ENCODE peak calls at places on chromosomes 1 and 21, in five cellular contexts. Z is A549, O is IMR-90, R is H1, P is SK-N-SH. C is an unnamed sample.

GRCh38 chr1:43036457-43036827 is 77.8 kb upstream of the SLC2A1 start:
- DNase-seq in Z (no peak), P (no peak), O (peak), R (no peak), C (no peak)

GRCh38 chr1:5373281-5373680 is 618.9 kb downstream of the NPHP4 start:
- DNase-seq in Z (no peak), P (no peak), R (no peak), O (no peak), C (no peak)

GRCh38 chr1:205225901-205226765 is 1.6 kb upstream of the TMCC2 start:
- DNase-seq in P (no peak), R (no peak), Z (no peak), O (no peak), C (no peak)

GRCh38 chr1:50978852-50979781 is 9.1 kb downstream of the CDKN2C start:
- DNase-seq in O (no peak), R (no peak), P (peak), Z (no peak), C (peak)

GRCh38 chr1:15100369-15101111 is 53.0 kb upstream of the TMEM51 start:
- DNase-seq in R (peak), Z (peak), P (peak), O (peak), C (peak)

GRCh38 chr1:150302338-150302737 is 8.7 kb downstream of the MRPS21 start:
- DNase-seq in O (no peak), P (no peak), R (no peak), Z (no peak), C (no peak)

GRCh38 chr1:61670016-61670415 is 54.9 kb downstream of the TM2D1 start:
- DNase-seq in O (no peak), R (no peak), Z (no peak), P (peak), C (no peak)

GRCh38 chr21:41956926-41957729 is 3.3 kb upstream of the C2CD2 start:
- DNase-seq in P (no peak), R (no peak), O (peak), Z (no peak), C (no peak)

GRCh38 chr21:41142051-41142795 is 25.7 kb upstream of the BACE2 start:
- DNase-seq in R (no peak), Z (peak), O (peak), P (no peak), C (peak)

GRCh38 chr1:178639326-178639725 is 85.7 kb upstream of the RALGPS2 start:
- DNase-seq in R (no peak), Z (no peak), O (peak), P (no peak), C (no peak)

GRCh38 chr1:224331326-224331725 is 1.4 kb upstream of the NVL start:
- DNase-seq in Z (no peak), R (no peak), P (no peak), O (no peak), C (no peak)

GRCh38 chr21:42581676-42582371 is 68.2 kb downstream of the SLC37A1 start:
- DNase-seq in P (no peak), Z (no peak), R (no peak), O (no peak), C (no peak)

GRCh38 chr1:220786337-220787068 is at the start of gene MTARC1:
- DNase-seq in R (no peak), O (no peak), Z (peak), P (peak), C (peak)

GRCh38 chr1:220786057-220786336 is 716 bp upstream of the MTARC1 start:
- DNase-seq in Z (no peak), P (no peak), R (no peak), O (no peak), C (no peak)

GRCh38 chr1:220785166-220786056 is 1.3 kb upstream of the MTARC1 start:
- DNase-seq in P (no peak), R (no peak), O (no peak), Z (no peak), C (no peak)

GRCh38 chr1:220788146-220788545 is 1.4 kb downstream of the MTARC1 start:
- DNase-seq in R (no peak), O (no peak), P (no peak), Z (no peak), C (peak)

GRCh38 chr1:220787069-220787614 is 429 bp downstream of the MTARC1 start:
- DNase-seq in Z (peak), P (peak), R (no peak), O (no peak), C (peak)
- TF ChIP-seq USF2 in Z (peak), P (no peak), R (peak), O (no peak), C (peak)

GRCh38 chr1:1179339-1179982 is 5.8 kb downstream of the TTLL10 start:
- DNase-seq in P (peak), R (no peak), Z (no peak), O (no peak), C (no peak)
- TF ChIP-seq RAD21 in P (no peak), R (no peak), Z (no peak), O (no peak), C (no peak)

DNA sequence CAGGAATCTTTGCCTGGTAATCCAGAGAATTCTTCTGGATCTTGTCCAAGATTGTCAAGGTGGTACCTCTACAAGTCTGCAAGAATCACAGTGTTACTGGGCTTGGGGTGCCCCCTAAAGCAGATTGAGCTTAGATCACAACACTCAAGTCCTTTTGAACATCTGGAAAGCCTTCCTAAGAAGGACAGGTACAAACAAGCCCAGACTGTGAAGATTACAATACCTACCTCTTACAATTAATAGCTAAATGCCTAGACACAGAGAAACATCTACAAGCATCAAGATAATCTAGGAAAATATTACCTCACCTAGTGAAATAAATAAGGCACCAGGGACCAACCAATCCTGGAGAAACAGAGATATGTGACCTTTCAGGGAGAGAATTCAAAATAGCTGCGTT is 17.5 kb upstream of the IL20 start:
- DNase-seq in O (no peak), R (no peak), P (no peak), Z (no peak), C (no peak)
- TF ChIP-seq USF2 in O (no peak), R (no peak), P (no peak), Z (no peak), C (no peak)

DNA sequence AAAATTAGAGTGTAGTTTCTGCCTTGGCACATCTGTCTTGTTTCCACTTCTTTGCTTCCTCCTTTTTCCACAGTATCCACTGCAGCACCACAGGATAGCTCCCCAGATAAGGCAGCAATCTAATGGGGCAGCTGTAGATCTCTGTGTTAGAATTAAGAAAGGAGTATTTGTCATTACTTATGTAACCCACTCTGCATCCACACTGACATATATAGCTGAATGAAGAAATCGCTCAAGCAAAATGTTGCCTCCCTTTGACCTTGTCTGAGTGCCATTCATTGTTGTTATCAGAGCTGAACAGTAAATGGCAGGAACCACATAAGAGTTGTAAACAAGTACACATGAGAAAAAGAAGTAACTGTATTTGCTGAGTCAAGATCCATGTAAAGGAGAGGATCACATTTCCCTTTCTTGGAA is 45.9 kb upstream of the DPH5 start:
- DNase-seq in O (peak), R (no peak), P (no peak), Z (no peak), C (peak)
- TF ChIP-seq RAD21 in O (no peak), R (no peak), P (no peak), Z (no peak), C (no peak)

GRCh38 chr1:99561952-99562351 is 84.0 kb upstream of the PALMD start:
- DNase-seq in O (no peak), R (no peak), Z (no peak), P (no peak), C (no peak)

GRCh38 chr1:99560192-99561040 is 85.5 kb upstream of the PALMD start:
- DNase-seq in P (no peak), O (no peak), Z (no peak), R (no peak), C (no peak)

GRCh38 chr1:99557556-99558256 is 88.2 kb upstream of the PALMD start:
- DNase-seq in Z (no peak), O (peak), R (no peak), P (no peak), C (no peak)

GRCh38 chr1:99559166-99559565 is 86.7 kb upstream of the PALMD start:
- DNase-seq in O (no peak), R (no peak), P (no peak), Z (no peak), C (peak)

GRCh38 chr1:99558539-99558938 is 87.4 kb upstream of the PALMD start:
- DNase-seq in R (no peak), Z (no peak), O (peak), P (no peak), C (no peak)
- TF ChIP-seq USF2 in R (no peak), Z (no peak), O (no peak), P (no peak), C (no peak)